ENCODE peak calls at places on chromosomes 3 and 15, in ten cellular contexts. K is body of pancreas; P is lower lobe of right lung; L is mesendoderm; M is psoas muscle; O is Panc1; D is effector memory CD4-positive, alpha-beta T cell; G is RWPE2; W is left ventricle myocardium inferior; X is heart right ventricle. Z is an unnamed sample. For H3K4me1, the result is how much of the 10 kb centered on the place peaks cover.

GRCh38 chr3:9070961-9071360 is 107.7 kb upstream of the RAD18 start:
- DNase-seq in O (no peak), D (no peak), L (no peak), P (no peak), M (no peak), W (no peak), K (no peak), G (no peak), X (no peak), Z (no peak)

GRCh38 chr3:107829185-107829584 is 261.6 kb downstream of the CD47 start:
- DNase-seq in K (no peak), O (no peak), L (no peak), G (no peak), P (no peak), D (no peak), W (no peak), X (no peak), M (no peak), Z (no peak)

GRCh38 chr3:48503406-48504050 is 446 bp downstream of the SHISA5 start:
- DNase-seq in X (peak), W (peak), K (peak), M (peak), L (peak), O (no peak), P (peak), D (no peak), G (no peak), Z (peak)

GRCh38 chr3:187623285-187623814 is 46.8 kb downstream of the SST start:
- DNase-seq in P (no peak), W (no peak), M (no peak), X (no peak), O (no peak), G (no peak), D (no peak), K (no peak), L (no peak), Z (no peak)

GRCh38 chr15:70535955-70536338 is 227.4 kb downstream of the UACA start:
- DNase-seq in L (no peak), P (no peak), G (peak), K (no peak), X (no peak), W (no peak), O (no peak), D (no peak), M (no peak), Z (no peak)

GRCh38 chr15:45183001-45183400 is 4.8 kb downstream of the SHF start:
- DNase-seq in X (no peak), G (no peak), K (no peak), O (no peak), D (no peak), P (no peak), L (peak), W (no peak), M (no peak), Z (no peak)

GRCh38 chr3:188950832-188951489 is 220.8 kb upstream of the TPRG1 start:
- DNase-seq in X (peak), P (peak), D (no peak), L (no peak), K (peak), O (peak), G (peak), M (peak), W (peak), Z (peak)

GRCh38 chr15:70375006-70375409 is 277.3 kb upstream of the TLE3 start:
- DNase-seq in M (peak), G (peak), D (no peak), X (no peak), W (no peak), L (no peak), K (no peak), P (no peak), O (no peak), Z (peak)

GRCh38 chr3:177875786-177876476 is 660.3 kb upstream of the KCNMB2 start:
- DNase-seq in L (peak), O (no peak), K (no peak), X (no peak), M (no peak), W (no peak), D (no peak), P (no peak), G (no peak), Z (no peak)

GRCh38 chr3:169289303-169289702 is 374.2 kb downstream of the MECOM start:
- DNase-seq in L (no peak), M (no peak), O (no peak), D (no peak), K (no peak), G (no peak), X (no peak), W (no peak), P (no peak), Z (no peak)

GRCh38 chr3:114376516-114376915 is 82.7 kb downstream of the TIGIT start:
- DNase-seq in X (no peak), P (no peak), K (no peak), M (no peak), D (no peak), G (no peak), O (no peak), W (no peak), L (no peak), Z (no peak)
- H3K4me1 ChIP-seq in X (under half), P (under half), K (under half), M (half or more), D (under half), G (under half), O (under half), W (half or more), L (under half), Z (under half)

GRCh38 chr15:100373942-100374341 is 32.2 kb upstream of the ADAMTS17 start:
- DNase-seq in O (no peak), K (no peak), L (peak), M (no peak), D (no peak), W (no peak), P (no peak), G (no peak), X (no peak), Z (no peak)
- H3K4me3 ChIP-seq in O (no peak), K (no peak), L (no peak), M (no peak), D (no peak), W (peak), P (peak), G (no peak), X (peak), Z (peak)

GRCh38 chr3:196648856-196649255 is 9.4 kb downstream of the NRROS start:
- DNase-seq in L (no peak), K (no peak), O (no peak), P (no peak), D (no peak), G (no peak), M (no peak), W (no peak), X (no peak), Z (no peak)
- H3K4me1 ChIP-seq in L (under half), K (under half), O (under half), P (under half), D (under half), G (under half), M (under half), W (under half), X (half or more), Z (under half)

GRCh38 chr3:72738752-72739520 is 109.3 kb downstream of the SHQ1 start:
- DNase-seq in D (peak), M (peak), X (no peak), G (no peak), P (peak), K (peak), W (peak), O (no peak), L (peak), Z (peak)
- H3K4me3 ChIP-seq in D (peak), M (peak), X (peak), G (peak), P (peak), K (no peak), W (peak), O (peak), L (no peak), Z (peak)

Z was measured in prostate gland.